ENCODE peak calls at places on chromosomes 6 and 20, in four cellular contexts. V, N, D and T are unnamed samples.

GRCh38 chr6:15810618-15811017 is 147.8 kb upstream of the DTNBP1 start:
- DNase-seq in V (no peak), N (no peak), D (no peak), T (no peak)

GRCh38 chr20:9110916-9111432 is 42.1 kb downstream of the PLCB4 start:
- DNase-seq in V (no peak), N (no peak), D (no peak), T (no peak)

GRCh38 chr20:51738877-51739447 is 29.2 kb downstream of the ATP9A start:
- DNase-seq in V (no peak), N (peak), D (no peak), T (no peak)

GRCh38 chr6:137339929-137340559 is 120.9 kb upstream of the IFNGR1 start:
- DNase-seq in V (no peak), N (no peak), D (no peak), T (no peak)

GRCh38 chr20:50588034-50588736 is 78.0 kb downstream of the PTPN1 start:
- DNase-seq in V (peak), N (peak), D (no peak), T (peak)

GRCh38 chr6:78599526-78599925 is 267.8 kb upstream of the IRAK1BP1 start:
- DNase-seq in V (no peak), N (no peak), D (no peak), T (no peak)

GRCh38 chr20:62797671-62798532 is 1.6 kb downstream of the MRGBP start:
- DNase-seq in V (no peak), N (no peak), D (no peak), T (no peak)

GRCh38 chr20:14790771-14791517 is 453.5 kb upstream of the FLRT3 start:
- DNase-seq in V (no peak), N (no peak), D (no peak), T (no peak)

GRCh38 chr6:44696099-44696498 is 308.6 kb downstream of the CDC5L start:
- DNase-seq in V (no peak), N (no peak), D (no peak), T (no peak)

GRCh38 chr6:9292975-9293374 is 857.6 kb upstream of the SLC35B3 start:
- DNase-seq in V (no peak), N (no peak), D (no peak), T (no peak)

GRCh38 chr20:25056601-25057233 is 1.2 kb downstream of the ACSS1 start:
- DNase-seq in V (peak), N (no peak), D (no peak), T (no peak)

GRCh38 chr6:104640141-104640700 is 219.5 kb downstream of the HACE1 start:
- DNase-seq in V (no peak), N (no peak), D (no peak), T (no peak)

GRCh38 chr6:16921399-16922110 is 160.3 kb upstream of the ATXN1 start:
- DNase-seq in V (no peak), N (no peak), D (no peak), T (no peak)

GRCh38 chr6:108895591-108895990 is 47.4 kb downstream of the ARMC2 start:
- DNase-seq in V (no peak), N (no peak), D (no peak), T (peak)

GRCh38 chr6:222468-222867 is 69.8 kb upstream of the DUSP22 start:
- DNase-seq in V (no peak), N (no peak), D (no peak), T (no peak)

GRCh38 chr6:12291785-12292604 is 1.8 kb downstream of the EDN1 start:
- DNase-seq in V (no peak), N (no peak), D (no peak), T (no peak)

GRCh38 chr6:53815381-53816119 is 20.7 kb downstream of the LRRC1 start:
- DNase-seq in V (no peak), N (no peak), D (no peak), T (no peak)

GRCh38 chr6:138182939-138183791 is 21.4 kb downstream of the ARFGEF3 start:
- DNase-seq in V (no peak), N (no peak), D (no peak), T (no peak)

GRCh38 chr20:40677343-40677924 is 11.6 kb downstream of the MAFB start:
- DNase-seq in V (no peak), N (no peak), D (no peak), T (no peak)

GRCh38 chr6:95133578-95133977 is 443.8 kb upstream of the MANEA start:
- DNase-seq in V (no peak), N (no peak), D (no peak), T (no peak)

GRCh38 chr6:128508588-128509296 is 11.7 kb downstream of the PTPRK start:
- DNase-seq in V (no peak), N (no peak), D (no peak), T (no peak)

GRCh38 chr20:17873410-17874270 is 95.0 kb downstream of the SNX5 start:
- DNase-seq in V (no peak), N (no peak), D (no peak), T (no peak)

GRCh38 chr6:132669690-132670291 is 10.8 kb upstream of the TAAR1 start:
- DNase-seq in V (no peak), N (peak), D (no peak), T (no peak)

GRCh38 chr20:37741055-37741454 is 47.2 kb downstream of the CTNNBL1 start:
- DNase-seq in V (no peak), N (no peak), D (no peak), T (no peak)

GRCh38 chr6:84457276-84457675 is 229.8 kb upstream of the CEP162 start:
- DNase-seq in V (no peak), N (no peak), D (no peak), T (no peak)

GRCh38 chr6:81298751-81299150 is 453.7 kb downstream of the TENT5A start:
- DNase-seq in V (no peak), N (no peak), D (no peak), T (no peak)

GRCh38 chr20:39660965-39661364 is 698.8 kb downstream of the DHX35 start:
- DNase-seq in V (no peak), N (no peak), D (no peak), T (no peak)

GRCh38 chr20:53032021-53033001 is 60.2 kb downstream of the TSHZ2 start:
- DNase-seq in V (no peak), N (no peak), D (no peak), T (no peak)

GRCh38 chr20:3786126-3786484 is 435 bp downstream of the CENPB start:
- DNase-seq in V (no peak), N (no peak), D (no peak), T (no peak)

DNA sequence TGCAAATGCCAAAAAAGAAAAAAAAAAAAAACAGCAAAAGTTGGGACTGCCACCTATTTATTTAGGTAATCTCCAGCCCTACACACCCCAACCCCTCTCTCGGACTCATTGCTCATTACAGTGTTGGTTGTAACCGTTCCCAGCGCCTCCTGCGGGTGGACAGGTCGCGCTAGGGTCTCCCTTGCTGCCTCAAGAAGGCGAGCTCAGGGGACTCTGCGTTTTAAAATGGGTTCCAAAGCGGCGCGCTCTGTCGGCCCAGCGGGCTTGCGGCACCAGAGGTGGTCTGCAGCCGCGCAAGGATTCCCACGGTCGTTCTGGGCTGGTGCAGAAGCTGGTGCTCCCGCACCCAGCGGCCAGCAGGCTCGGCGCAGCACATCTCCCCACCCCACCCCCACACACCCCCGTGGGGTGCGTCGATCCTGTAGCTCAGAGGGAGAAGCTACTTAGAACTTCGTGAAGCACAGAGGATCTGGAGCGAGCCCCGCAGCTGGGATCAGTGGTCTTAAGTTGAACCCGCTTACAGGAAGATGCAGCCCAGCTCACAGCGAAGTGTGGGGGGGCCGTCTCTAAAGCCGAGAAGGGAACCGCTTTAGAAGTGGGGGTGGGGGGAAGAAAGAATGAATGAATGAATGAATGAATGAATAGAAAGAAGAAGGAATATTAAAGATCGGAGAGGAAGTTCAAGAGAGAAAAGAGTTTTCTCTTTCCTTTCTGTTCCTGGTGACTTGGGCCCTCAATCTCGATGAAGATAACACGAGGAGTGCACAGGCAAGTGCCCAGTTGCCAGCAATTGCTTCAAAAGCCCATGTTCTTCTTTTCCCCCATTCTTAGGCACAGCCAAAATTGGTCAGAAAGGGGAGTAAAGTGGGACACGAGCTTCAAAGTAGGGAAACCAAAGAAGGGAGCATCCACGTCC is 766 bp downstream of the TFAP2A start:
- DNase-seq in V (no peak), N (no peak), D (no peak), T (no peak)
- TF ChIP-seq SPI1 in V (no peak), N (no peak), D (no peak), T (no peak)

GRCh38 chr6:2426561-2427340 is 181.3 kb upstream of the GMDS start:
- DNase-seq in V (no peak), N (no peak), D (no peak), T (no peak)
- TF ChIP-seq SPI1 in V (no peak), N (no peak), D (no peak), T (no peak)

GRCh38 chr6:148608211-148608951 is 138.4 kb upstream of the UST start:
- DNase-seq in V (no peak), N (no peak), D (no peak), T (no peak)
- TF ChIP-seq SPI1 in V (no peak), N (no peak), D (no peak), T (no peak)

GRCh38 chr20:58741384-58741783 is 48.8 kb downstream of the NPEPL1 start:
- DNase-seq in V (no peak), N (no peak), D (no peak), T (no peak)
- TF ChIP-seq SPI1 in V (no peak), N (no peak), D (no peak), T (no peak)

DNA sequence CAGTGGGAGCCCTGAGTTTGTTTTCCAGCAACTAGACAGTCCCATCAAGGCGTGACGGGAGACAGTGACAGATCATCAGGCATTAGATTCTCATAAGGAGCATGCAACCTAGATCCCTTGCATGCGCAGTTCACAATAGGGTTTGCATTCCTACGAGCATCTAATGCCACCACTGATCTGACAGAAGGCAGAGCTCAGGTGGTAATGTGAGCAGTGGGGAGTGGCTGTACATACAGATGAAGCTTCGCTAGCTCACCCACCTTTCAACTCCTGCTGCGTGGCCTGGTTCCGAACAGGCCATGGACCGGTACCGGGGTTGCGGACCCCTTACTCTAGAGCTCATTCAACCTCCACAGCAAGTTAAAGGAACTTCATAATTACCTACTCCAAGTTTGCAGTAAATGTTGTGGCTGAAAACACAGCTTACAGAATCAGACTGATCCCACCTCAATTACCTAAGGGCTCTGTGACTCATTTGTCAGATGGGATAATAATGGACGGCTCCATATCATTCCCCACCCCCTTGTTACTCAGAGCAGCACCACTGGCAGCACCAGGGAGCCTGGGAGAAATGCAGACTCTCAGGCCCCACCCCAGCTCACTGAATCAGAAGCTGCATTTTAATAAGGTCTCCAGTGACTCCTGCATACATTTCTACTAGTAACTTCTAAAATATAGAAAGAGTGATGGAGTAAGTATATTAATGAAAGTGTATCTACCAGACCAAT is 15.7 kb downstream of the PXMP4 start:
- DNase-seq in V (no peak), N (no peak), D (no peak), T (no peak)
- TF ChIP-seq SPI1 in V (no peak), N (no peak), D (no peak), T (no peak)

DNA sequence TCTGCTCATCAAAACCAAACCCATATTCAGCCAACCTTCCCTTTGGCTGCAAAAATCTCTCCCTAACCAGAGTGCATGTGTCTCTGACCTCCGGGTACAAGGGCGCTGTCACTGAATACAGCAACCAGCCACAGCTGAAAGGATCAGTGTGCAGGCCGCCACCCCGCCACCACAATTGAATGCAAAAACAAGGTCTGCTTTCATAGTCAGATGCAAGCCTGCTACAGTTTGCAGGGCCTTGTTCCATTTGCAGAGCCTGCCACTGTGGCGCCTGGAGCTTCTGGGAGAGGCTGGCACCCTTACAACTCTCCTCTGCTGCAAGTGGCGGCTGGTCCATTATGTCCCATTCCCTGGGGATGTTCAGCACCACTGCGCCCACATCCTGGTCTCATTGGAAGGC is 23.5 kb downstream of the MDGA1 start:
- DNase-seq in V (no peak), N (no peak), D (no peak), T (no peak)
- TF ChIP-seq SPI1 in V (no peak), N (no peak), D (no peak), T (no peak)

DNA sequence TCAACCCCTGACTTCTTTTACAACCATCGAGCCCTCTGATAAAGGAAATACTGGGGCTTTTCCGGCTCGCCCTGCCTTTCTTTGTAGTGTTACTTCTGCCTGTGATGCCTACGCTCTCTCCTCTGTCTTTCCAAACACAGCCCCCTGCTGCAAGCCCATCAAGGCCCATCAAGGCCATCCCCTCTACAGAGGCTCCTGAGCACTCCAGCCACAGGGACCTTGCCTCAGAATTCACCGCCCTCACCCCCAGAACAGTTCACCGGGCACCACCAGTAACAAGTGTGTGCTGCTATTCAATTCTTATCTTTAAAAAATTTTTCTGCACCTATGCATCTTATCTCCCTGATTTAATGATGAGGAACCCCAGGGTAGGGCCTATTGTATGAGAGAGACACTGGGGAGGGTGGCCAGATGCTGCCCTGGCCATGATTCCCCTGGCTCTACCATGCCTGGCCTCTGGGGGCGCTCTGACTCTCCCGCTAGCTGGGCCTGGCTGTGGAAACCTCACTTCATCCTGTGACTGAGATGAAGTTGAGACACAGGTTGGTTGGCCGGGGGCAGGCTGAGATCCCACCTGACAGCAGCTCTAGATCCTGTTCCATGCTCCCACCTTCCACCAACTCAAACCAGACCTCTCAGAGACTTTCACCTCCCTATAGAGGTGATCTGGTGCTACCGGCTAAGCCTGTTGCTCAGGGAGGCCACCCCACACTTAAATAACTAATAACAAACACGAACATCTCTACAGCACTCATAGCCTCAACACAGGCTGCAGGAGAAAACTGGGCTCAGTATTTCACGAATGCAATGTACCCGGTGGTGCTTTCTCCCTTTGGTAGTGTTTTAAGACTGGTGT is 19.2 kb upstream of the GLP1R start:
- DNase-seq in V (peak), N (peak), D (no peak), T (no peak)
- TF ChIP-seq SPI1 in V (no peak), N (no peak), D (no peak), T (no peak)

DNA sequence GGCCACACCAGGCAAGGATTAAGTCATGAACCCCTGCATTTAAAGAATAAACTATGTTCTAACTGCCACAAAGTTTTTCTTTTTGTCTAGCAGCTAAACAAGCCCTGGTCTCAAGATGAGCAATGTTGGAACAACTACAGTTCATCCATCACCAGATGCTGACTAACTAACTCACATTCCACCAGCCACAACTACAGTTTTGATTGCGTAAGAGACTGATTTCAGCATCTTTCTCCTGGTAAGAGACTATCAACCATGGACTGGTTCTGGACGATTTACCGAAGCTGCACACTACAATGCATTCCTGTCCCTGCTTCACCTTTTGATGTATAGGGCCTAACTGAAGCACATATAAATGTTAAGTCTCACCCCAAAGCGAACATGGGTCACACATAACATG is 43.0 kb downstream of the F13A1 start:
- DNase-seq in V (no peak), N (no peak), D (no peak), T (peak)
- TF ChIP-seq SPI1 in V (no peak), N (no peak), D (no peak), T (no peak)

GRCh38 chr20:10478205-10478604 is 43.1 kb downstream of the SLX4IP start:
- DNase-seq in V (no peak), N (no peak), D (peak), T (no peak)

GRCh38 chr20:10476319-10476724 is 41.2 kb downstream of the SLX4IP start:
- DNase-seq in V (no peak), N (peak), D (peak), T (peak)

GRCh38 chr20:10475225-10475624 is 40.1 kb downstream of the SLX4IP start:
- DNase-seq in V (no peak), N (no peak), D (no peak), T (peak)

GRCh38 chr20:10478930-10479329 is 43.8 kb downstream of the SLX4IP start:
- DNase-seq in V (no peak), N (no peak), D (no peak), T (no peak)

GRCh38 chr20:10474606-10475184 is 39.6 kb downstream of the SLX4IP start:
- DNase-seq in V (no peak), N (no peak), D (no peak), T (peak)
- TF ChIP-seq SPI1 in V (no peak), N (no peak), D (no peak), T (peak)